ENCODE peak calls at places on chromosome 5, in eight cellular contexts. One of them, this sample, is unnamed.
A peak's percentile ranks its signal among the peaks of the same experiment; 100 is the strongest.

GRCh38 chr5:141495456-141495811 is 6.6 kb downstream of the PCDHGC5 start:
- DNase-seq in BE2C: no peak
- DNase-seq in right cardiac atrium: peak; percentile 18
- DNase-seq in A549: no peak
- DNase-seq in stimulated activated effector memory CD8-positive, alpha-beta T cell treated with anti-CD3 and anti-CD28 coated beads, Interleukin-12 subunit alpha, Interleukin-12 subunit beta, amount 100 ng/mL, for 72 hours: no peak
- DNase-seq in HTR-8/SVneo: no peak
- DNase-seq in frontal cortex: no peak
- DNase-seq in WTC11: no peak
- DNase-seq in this sample: no peak

GRCh38 chr5:54836959-54837534 is 148.3 kb downstream of the ESM1 start:
- DNase-seq in frontal cortex: no peak
- DNase-seq in right cardiac atrium: no peak
- DNase-seq in WTC11: no peak
- DNase-seq in HTR-8/SVneo: no peak
- DNase-seq in BE2C: no peak
- DNase-seq in A549: no peak
- DNase-seq in stimulated activated effector memory CD8-positive, alpha-beta T cell treated with anti-CD3 and anti-CD28 coated beads, Interleukin-12 subunit alpha, Interleukin-12 subunit beta, amount 100 ng/mL, for 72 hours: no peak
- DNase-seq in this sample: no peak

GRCh38 chr5:135493406-135494180 is 41.4 kb upstream of the TIFAB start:
- DNase-seq in BE2C: no peak
- DNase-seq in WTC11: no peak
- DNase-seq in stimulated activated effector memory CD8-positive, alpha-beta T cell treated with anti-CD3 and anti-CD28 coated beads, Interleukin-12 subunit alpha, Interleukin-12 subunit beta, amount 100 ng/mL, for 72 hours: no peak
- DNase-seq in A549: peak; percentile 27
- DNase-seq in frontal cortex: no peak
- DNase-seq in HTR-8/SVneo: peak; percentile 62
- DNase-seq in right cardiac atrium: no peak
- DNase-seq in this sample: no peak

GRCh38 chr5:62256161-62257017 is 49.6 kb upstream of the KIF2A start:
- DNase-seq in right cardiac atrium: no peak
- DNase-seq in A549: no peak
- DNase-seq in stimulated activated effector memory CD8-positive, alpha-beta T cell treated with anti-CD3 and anti-CD28 coated beads, Interleukin-12 subunit alpha, Interleukin-12 subunit beta, amount 100 ng/mL, for 72 hours: peak; percentile 53
- DNase-seq in frontal cortex: no peak
- DNase-seq in BE2C: peak; percentile 38
- DNase-seq in HTR-8/SVneo: no peak
- DNase-seq in WTC11: no peak
- DNase-seq in this sample: no peak

GRCh38 chr5:78662323-78662722 is 13.8 kb upstream of the LHFPL2 start:
- DNase-seq in WTC11: no peak
- DNase-seq in A549: no peak
- DNase-seq in stimulated activated effector memory CD8-positive, alpha-beta T cell treated with anti-CD3 and anti-CD28 coated beads, Interleukin-12 subunit alpha, Interleukin-12 subunit beta, amount 100 ng/mL, for 72 hours: no peak
- DNase-seq in right cardiac atrium: no peak
- DNase-seq in BE2C: no peak
- DNase-seq in HTR-8/SVneo: no peak
- DNase-seq in frontal cortex: no peak
- DNase-seq in this sample: no peak

GRCh38 chr5:140261403-140262171 is 41.3 kb downstream of the PFDN1 start:
- DNase-seq in right cardiac atrium: peak; percentile 86
- DNase-seq in BE2C: peak; percentile 45
- DNase-seq in HTR-8/SVneo: peak; percentile 87
- DNase-seq in WTC11: no peak
- DNase-seq in frontal cortex: peak; percentile 77
- DNase-seq in stimulated activated effector memory CD8-positive, alpha-beta T cell treated with anti-CD3 and anti-CD28 coated beads, Interleukin-12 subunit alpha, Interleukin-12 subunit beta, amount 100 ng/mL, for 72 hours: no peak
- DNase-seq in A549: peak; percentile 93
- DNase-seq in this sample: peak; percentile 83

GRCh38 chr5:116536279-116537161 is 38.1 kb downstream of the SEMA6A start:
- DNase-seq in HTR-8/SVneo: no peak
- DNase-seq in BE2C: no peak
- DNase-seq in WTC11: no peak
- DNase-seq in right cardiac atrium: no peak
- DNase-seq in A549: no peak
- DNase-seq in frontal cortex: no peak
- DNase-seq in stimulated activated effector memory CD8-positive, alpha-beta T cell treated with anti-CD3 and anti-CD28 coated beads, Interleukin-12 subunit alpha, Interleukin-12 subunit beta, amount 100 ng/mL, for 72 hours: no peak
- DNase-seq in this sample: no peak

GRCh38 chr5:14298126-14298847 is 155.1 kb downstream of the TRIO start:
- DNase-seq in stimulated activated effector memory CD8-positive, alpha-beta T cell treated with anti-CD3 and anti-CD28 coated beads, Interleukin-12 subunit alpha, Interleukin-12 subunit beta, amount 100 ng/mL, for 72 hours: no peak
- DNase-seq in WTC11: no peak
- DNase-seq in frontal cortex: no peak
- DNase-seq in HTR-8/SVneo: no peak
- DNase-seq in right cardiac atrium: no peak
- DNase-seq in A549: no peak
- DNase-seq in BE2C: no peak
- DNase-seq in this sample: no peak

GRCh38 chr5:36494756-36495637 is 111.4 kb upstream of the SLC1A3 start:
- DNase-seq in BE2C: no peak
- DNase-seq in A549: no peak
- DNase-seq in stimulated activated effector memory CD8-positive, alpha-beta T cell treated with anti-CD3 and anti-CD28 coated beads, Interleukin-12 subunit alpha, Interleukin-12 subunit beta, amount 100 ng/mL, for 72 hours: no peak
- DNase-seq in HTR-8/SVneo: no peak
- DNase-seq in WTC11: no peak
- DNase-seq in right cardiac atrium: no peak
- DNase-seq in frontal cortex: no peak
- DNase-seq in this sample: no peak